ENCODE peak calls at places on chromosomes 6 and 20, in six cellular contexts. G is activated T-cell treated with anti-CD3 and anti-CD28 coated beads, Interleukin-2, amount 50 U/mL, for 48 hours; X is cardiac muscle cell; I is AG08396; U is prostate gland; M is stimulated activated CD4-positive, alpha-beta T cell treated with anti-CD3 and anti-CD28 coated beads, Interleukin-15, amount 100 ng/mL, for 1 hour. P is an unnamed sample.

GRCh38 chr6:42394881-42395620 is 56.7 kb downstream of the TRERF1 start:
- DNase-seq in G (peak; percentile 46), X (no peak), I (no peak), U (no peak), M (no peak), P (no peak)

GRCh38 chr6:169341706-169342105 is 88.1 kb upstream of the THBS2 start:
- DNase-seq in G (no peak), X (no peak), I (no peak), U (no peak), M (no peak), P (no peak)

GRCh38 chr6:41439524-41440418 is 104.4 kb downstream of the NCR2 start:
- DNase-seq in G (no peak), X (no peak), I (no peak), U (no peak), M (no peak), P (no peak)

GRCh38 chr6:119037264-119037663 is 41.2 kb downstream of the FAM184A start:
- DNase-seq in G (no peak), X (no peak), I (no peak), U (no peak), M (no peak), P (no peak)

GRCh38 chr6:14396826-14397517 is 279.4 kb downstream of the CD83 start:
- DNase-seq in G (peak; percentile 37), X (peak; percentile 47), I (peak; percentile 40), U (no peak), M (no peak), P (peak; percentile 27)

GRCh38 chr20:63979549-63980316 is at the start of gene SAMD10:
- DNase-seq in G (peak; percentile 90), X (peak; percentile 77), I (peak; percentile 48), U (no peak), M (peak; percentile 81), P (peak; percentile 65)

GRCh38 chr6:34964564-34964963 is 75.5 kb downstream of the ANKS1A start:
- DNase-seq in G (no peak), X (no peak), I (no peak), U (no peak), M (no peak), P (no peak)

GRCh38 chr20:37392441-37393195 is 46.7 kb downstream of the SRC start:
- DNase-seq in G (peak; percentile 55), X (no peak), I (peak; percentile 55), U (no peak), M (no peak), P (no peak)

GRCh38 chr20:61047515-61047914 is 204.5 kb upstream of the CDH4 start:
- DNase-seq in G (no peak), X (no peak), I (no peak), U (no peak), M (no peak), P (no peak)

GRCh38 chr6:20403766-20404640 is 2.3 kb downstream of the E2F3 start:
- DNase-seq in G (peak; percentile 88), X (peak; percentile 65), I (no peak), U (no peak), M (peak; percentile 66), P (no peak)

GRCh38 chr6:44049989-44050871 is 77.0 kb downstream of the MRPL14 start:
- DNase-seq in G (no peak), X (no peak), I (no peak), U (no peak), M (no peak), P (no peak)

GRCh38 chr6:26172496-26172958 is 85.3 kb downstream of the HFE start:
- DNase-seq in G (no peak), X (peak; percentile 24), I (no peak), U (no peak), M (no peak), P (no peak)

GRCh38 chr6:125869427-125869826 is 78.7 kb downstream of the NCOA7 start:
- DNase-seq in G (no peak), X (no peak), I (no peak), U (no peak), M (no peak), P (no peak)

GRCh38 chr6:46440133-46440532 is 51.1 kb downstream of the RCAN2 start:
- DNase-seq in G (no peak), X (no peak), I (no peak), U (no peak), M (no peak), P (no peak)

GRCh38 chr6:40325791-40326190 is 261.4 kb downstream of the LRFN2 start:
- DNase-seq in G (no peak), X (no peak), I (no peak), U (no peak), M (no peak), P (no peak)

GRCh38 chr20:59718681-59719080 is 114.3 kb downstream of the PHACTR3 start:
- DNase-seq in G (no peak), X (no peak), I (no peak), U (no peak), M (no peak), P (no peak)

GRCh38 chr6:129153257-129153656 is 270.3 kb downstream of the LAMA2 start:
- DNase-seq in G (no peak), X (no peak), I (no peak), U (no peak), M (no peak), P (no peak)

GRCh38 chr20:46348972-46349741 is 40.9 kb upstream of the CDH22 start:
- DNase-seq in G (peak; percentile 71), X (peak; percentile 78), I (peak; percentile 75), U (peak; percentile 57), M (peak; percentile 21), P (peak; percentile 81)

GRCh38 chr20:9945406-9945805 is 89.4 kb upstream of the ANKEF1 start:
- DNase-seq in G (no peak), X (no peak), I (no peak), U (no peak), M (no peak), P (no peak)

GRCh38 chr20:31770243-31770642 is 31.2 kb downstream of the TPX2 start:
- DNase-seq in G (no peak), X (no peak), I (no peak), U (no peak), M (no peak), P (no peak)

GRCh38 chr20:51067792-51068191 is 44.9 kb upstream of the KCNG1 start:
- DNase-seq in G (no peak), X (no peak), I (no peak), U (no peak), M (no peak), P (no peak)

GRCh38 chr6:151389640-151390275 is 1.6 kb downstream of the ZBTB2 start:
- DNase-seq in G (no peak), X (peak; percentile 51), I (peak; percentile 56), U (peak; percentile 47), M (peak; percentile 23), P (no peak)

P was measured in HTR-8/SVneo.